ENCODE peak calls at places on chromosomes 16 and 17, in ten cellular contexts. One of them, this sample, is unnamed.

GRCh38 chr17:10318540-10318939 is 54.3 kb downstream of the MYH13 start:
- DNase-seq in neural crest cell: no peak
- DNase-seq in CD8-positive, alpha-beta T cell: no peak
- DNase-seq in CD4-positive, alpha-beta T cell: no peak
- DNase-seq in Calu3: no peak
- DNase-seq in GM19239: no peak
- DNase-seq in left colon: no peak
- DNase-seq in AG10803: no peak
- DNase-seq in naive thymus-derived CD4-positive, alpha-beta T cell: no peak
- DNase-seq in choroid plexus epithelial cell: no peak
- DNase-seq in this sample: no peak

GRCh38 chr16:15682105-15682570 is 32.1 kb downstream of the NDE1 start:
- DNase-seq in neural crest cell: peak; percentile 6
- DNase-seq in CD8-positive, alpha-beta T cell: no peak
- DNase-seq in CD4-positive, alpha-beta T cell: no peak
- DNase-seq in Calu3: peak; percentile 69
- DNase-seq in GM19239: no peak
- DNase-seq in left colon: no peak
- DNase-seq in AG10803: peak; percentile 71
- DNase-seq in naive thymus-derived CD4-positive, alpha-beta T cell: no peak
- DNase-seq in choroid plexus epithelial cell: peak; percentile 88
- DNase-seq in this sample: peak; percentile 6

GRCh38 chr16:79362312-79362970 is 238.1 kb downstream of the MAF start:
- DNase-seq in neural crest cell: no peak
- DNase-seq in CD8-positive, alpha-beta T cell: no peak
- DNase-seq in CD4-positive, alpha-beta T cell: no peak
- DNase-seq in Calu3: no peak
- DNase-seq in GM19239: no peak
- DNase-seq in left colon: no peak
- DNase-seq in AG10803: no peak
- DNase-seq in naive thymus-derived CD4-positive, alpha-beta T cell: no peak
- DNase-seq in choroid plexus epithelial cell: no peak
- DNase-seq in this sample: no peak

GRCh38 chr16:46693598-46693997 is 4.1 kb downstream of the ORC6 start:
- DNase-seq in neural crest cell: no peak
- DNase-seq in CD8-positive, alpha-beta T cell: no peak
- DNase-seq in CD4-positive, alpha-beta T cell: no peak
- DNase-seq in Calu3: no peak
- DNase-seq in GM19239: no peak
- DNase-seq in left colon: no peak
- DNase-seq in AG10803: no peak
- DNase-seq in naive thymus-derived CD4-positive, alpha-beta T cell: no peak
- DNase-seq in choroid plexus epithelial cell: no peak
- DNase-seq in this sample: no peak

GRCh38 chr17:1820518-1821252 is 9.0 kb downstream of the SMYD4 start:
- DNase-seq in neural crest cell: no peak
- DNase-seq in CD8-positive, alpha-beta T cell: no peak
- DNase-seq in CD4-positive, alpha-beta T cell: no peak
- DNase-seq in Calu3: no peak
- DNase-seq in GM19239: no peak
- DNase-seq in left colon: no peak
- DNase-seq in AG10803: no peak
- DNase-seq in naive thymus-derived CD4-positive, alpha-beta T cell: no peak
- DNase-seq in choroid plexus epithelial cell: peak; percentile 11
- DNase-seq in this sample: no peak

GRCh38 chr17:4335185-4335584 is 31.3 kb downstream of the UBE2G1 start:
- DNase-seq in neural crest cell: no peak
- DNase-seq in CD8-positive, alpha-beta T cell: no peak
- DNase-seq in CD4-positive, alpha-beta T cell: no peak
- DNase-seq in Calu3: no peak
- DNase-seq in GM19239: no peak
- DNase-seq in left colon: no peak
- DNase-seq in AG10803: no peak
- DNase-seq in naive thymus-derived CD4-positive, alpha-beta T cell: no peak
- DNase-seq in choroid plexus epithelial cell: no peak
- DNase-seq in this sample: no peak

GRCh38 chr16:57406881-57407280 is 2.3 kb downstream of the CCL17 start:
- DNase-seq in neural crest cell: no peak
- DNase-seq in CD8-positive, alpha-beta T cell: no peak
- DNase-seq in CD4-positive, alpha-beta T cell: no peak
- DNase-seq in Calu3: no peak
- DNase-seq in GM19239: no peak
- DNase-seq in left colon: no peak
- DNase-seq in AG10803: no peak
- DNase-seq in naive thymus-derived CD4-positive, alpha-beta T cell: no peak
- DNase-seq in choroid plexus epithelial cell: no peak
- DNase-seq in this sample: no peak

GRCh38 chr17:21705021-21705601 is 12.8 kb downstream of the KCNJ18 start:
- DNase-seq in neural crest cell: no peak
- DNase-seq in CD8-positive, alpha-beta T cell: no peak
- DNase-seq in CD4-positive, alpha-beta T cell: no peak
- DNase-seq in Calu3: no peak
- DNase-seq in GM19239: no peak
- DNase-seq in left colon: no peak
- DNase-seq in AG10803: no peak
- DNase-seq in naive thymus-derived CD4-positive, alpha-beta T cell: no peak
- DNase-seq in choroid plexus epithelial cell: no peak
- DNase-seq in this sample: no peak

GRCh38 chr17:9958586-9959281 is 53.7 kb upstream of the RCVRN start:
- DNase-seq in neural crest cell: no peak
- DNase-seq in CD8-positive, alpha-beta T cell: no peak
- DNase-seq in CD4-positive, alpha-beta T cell: no peak
- DNase-seq in Calu3: no peak
- DNase-seq in GM19239: no peak
- DNase-seq in left colon: no peak
- DNase-seq in AG10803: no peak
- DNase-seq in naive thymus-derived CD4-positive, alpha-beta T cell: no peak
- DNase-seq in choroid plexus epithelial cell: no peak
- DNase-seq in this sample: no peak

GRCh38 chr16:23504076-23504452 is 6.2 kb downstream of the GGA2 start:
- DNase-seq in neural crest cell: no peak
- DNase-seq in CD8-positive, alpha-beta T cell: no peak
- DNase-seq in CD4-positive, alpha-beta T cell: no peak
- DNase-seq in Calu3: no peak
- DNase-seq in GM19239: no peak
- DNase-seq in left colon: no peak
- DNase-seq in AG10803: peak; percentile 86
- DNase-seq in naive thymus-derived CD4-positive, alpha-beta T cell: no peak
- DNase-seq in choroid plexus epithelial cell: peak; percentile 68
- DNase-seq in this sample: no peak

GRCh38 chr17:46044286-46044928 is 45.4 kb downstream of the STH start:
- DNase-seq in neural crest cell: peak; percentile 48
- DNase-seq in CD8-positive, alpha-beta T cell: peak; percentile 65
- DNase-seq in CD4-positive, alpha-beta T cell: peak; percentile 29
- DNase-seq in Calu3: peak; percentile 83
- DNase-seq in GM19239: no peak
- DNase-seq in left colon: peak; percentile 81
- DNase-seq in AG10803: peak; percentile 92
- DNase-seq in naive thymus-derived CD4-positive, alpha-beta T cell: no peak
- DNase-seq in choroid plexus epithelial cell: peak; percentile 97
- DNase-seq in this sample: no peak

GRCh38 chr17:44663095-44663494 is 6.8 kb downstream of the MEIOC start:
- DNase-seq in neural crest cell: no peak
- DNase-seq in CD8-positive, alpha-beta T cell: no peak
- DNase-seq in CD4-positive, alpha-beta T cell: no peak
- DNase-seq in Calu3: no peak
- DNase-seq in GM19239: no peak
- DNase-seq in left colon: no peak
- DNase-seq in AG10803: no peak
- DNase-seq in naive thymus-derived CD4-positive, alpha-beta T cell: no peak
- DNase-seq in choroid plexus epithelial cell: no peak
- DNase-seq in this sample: no peak

GRCh38 chr17:34351041-34351575 is 5.2 kb upstream of the CCL13 start:
- DNase-seq in neural crest cell: no peak
- DNase-seq in CD8-positive, alpha-beta T cell: no peak
- DNase-seq in CD4-positive, alpha-beta T cell: no peak
- DNase-seq in Calu3: no peak
- DNase-seq in GM19239: no peak
- DNase-seq in left colon: no peak
- DNase-seq in AG10803: no peak
- DNase-seq in naive thymus-derived CD4-positive, alpha-beta T cell: no peak
- DNase-seq in choroid plexus epithelial cell: peak; percentile 35
- DNase-seq in this sample: no peak

GRCh38 chr17:63932008-63932561 is at the start of gene CD79B:
- DNase-seq in neural crest cell: no peak
- DNase-seq in CD8-positive, alpha-beta T cell: peak; percentile 68
- DNase-seq in CD4-positive, alpha-beta T cell: peak; percentile 27
- DNase-seq in Calu3: no peak
- DNase-seq in GM19239: peak; percentile 92
- DNase-seq in left colon: peak; percentile 38
- DNase-seq in AG10803: no peak
- DNase-seq in naive thymus-derived CD4-positive, alpha-beta T cell: no peak
- DNase-seq in choroid plexus epithelial cell: no peak
- DNase-seq in this sample: peak; percentile 88

GRCh38 chr16:3020247-3020603 is at the start of gene TNFRSF12A:
- DNase-seq in neural crest cell: peak; percentile 59
- DNase-seq in CD8-positive, alpha-beta T cell: peak; percentile 78
- DNase-seq in CD4-positive, alpha-beta T cell: no peak
- DNase-seq in Calu3: peak; percentile 90
- DNase-seq in GM19239: peak; percentile 92
- DNase-seq in left colon: peak; percentile 68
- DNase-seq in AG10803: peak; percentile 73
- DNase-seq in naive thymus-derived CD4-positive, alpha-beta T cell: peak; percentile 46
- DNase-seq in choroid plexus epithelial cell: peak; percentile 68
- DNase-seq in this sample: peak; percentile 57

GRCh38 chr16:10314811-10315210 is 71.0 kb upstream of the ATF7IP2 start:
- DNase-seq in neural crest cell: no peak
- DNase-seq in CD8-positive, alpha-beta T cell: no peak
- DNase-seq in CD4-positive, alpha-beta T cell: no peak
- DNase-seq in Calu3: no peak
- DNase-seq in GM19239: no peak
- DNase-seq in left colon: no peak
- DNase-seq in AG10803: peak; percentile 5
- DNase-seq in naive thymus-derived CD4-positive, alpha-beta T cell: no peak
- DNase-seq in choroid plexus epithelial cell: peak; percentile 31
- DNase-seq in this sample: no peak

GRCh38 chr17:7589204-7589868 is 558 bp downstream of the SOX15 start:
- DNase-seq in neural crest cell: peak; percentile 68
- DNase-seq in CD8-positive, alpha-beta T cell: peak; percentile 80
- DNase-seq in CD4-positive, alpha-beta T cell: peak; percentile 53
- DNase-seq in Calu3: no peak
- DNase-seq in GM19239: peak; percentile 88
- DNase-seq in left colon: peak; percentile 77
- DNase-seq in AG10803: peak; percentile 83
- DNase-seq in naive thymus-derived CD4-positive, alpha-beta T cell: peak; percentile 66
- DNase-seq in choroid plexus epithelial cell: peak; percentile 90
- DNase-seq in this sample: peak; percentile 48

GRCh38 chr16:1771072-1771863 is at the start of gene NME3:
- DNase-seq in neural crest cell: peak; percentile 60
- DNase-seq in CD8-positive, alpha-beta T cell: peak; percentile 85
- DNase-seq in CD4-positive, alpha-beta T cell: peak; percentile 65
- DNase-seq in Calu3: peak; percentile 90
- DNase-seq in GM19239: peak; percentile 95
- DNase-seq in left colon: peak; percentile 72
- DNase-seq in AG10803: peak; percentile 54
- DNase-seq in naive thymus-derived CD4-positive, alpha-beta T cell: peak; percentile 67
- DNase-seq in choroid plexus epithelial cell: peak; percentile 77
- DNase-seq in this sample: peak; percentile 64

GRCh38 chr16:86048882-86049585 is 150.1 kb downstream of the IRF8 start:
- DNase-seq in neural crest cell: no peak
- DNase-seq in CD8-positive, alpha-beta T cell: no peak
- DNase-seq in CD4-positive, alpha-beta T cell: no peak
- DNase-seq in Calu3: no peak
- DNase-seq in GM19239: no peak
- DNase-seq in left colon: peak; percentile 17
- DNase-seq in AG10803: no peak
- DNase-seq in naive thymus-derived CD4-positive, alpha-beta T cell: no peak
- DNase-seq in choroid plexus epithelial cell: no peak
- DNase-seq in this sample: no peak

GRCh38 chr17:12522743-12523181 is 142.9 kb upstream of the MYOCD start:
- DNase-seq in neural crest cell: no peak
- DNase-seq in CD8-positive, alpha-beta T cell: no peak
- DNase-seq in CD4-positive, alpha-beta T cell: no peak
- DNase-seq in Calu3: peak; percentile 27
- DNase-seq in GM19239: no peak
- DNase-seq in left colon: peak; percentile 33
- DNase-seq in AG10803: peak; percentile 64
- DNase-seq in naive thymus-derived CD4-positive, alpha-beta T cell: no peak
- DNase-seq in choroid plexus epithelial cell: peak; percentile 90
- DNase-seq in this sample: no peak

GRCh38 chr17:27285501-27285900 is 8.4 kb upstream of the WSB1 start:
- DNase-seq in neural crest cell: no peak
- DNase-seq in CD8-positive, alpha-beta T cell: no peak
- DNase-seq in CD4-positive, alpha-beta T cell: no peak
- DNase-seq in Calu3: no peak
- DNase-seq in GM19239: no peak
- DNase-seq in left colon: no peak
- DNase-seq in AG10803: no peak
- DNase-seq in naive thymus-derived CD4-positive, alpha-beta T cell: no peak
- DNase-seq in choroid plexus epithelial cell: no peak
- DNase-seq in this sample: no peak

GRCh38 chr17:15413101-15413750 is 54.2 kb downstream of the CDRT4 start:
- DNase-seq in neural crest cell: no peak
- DNase-seq in CD8-positive, alpha-beta T cell: no peak
- DNase-seq in CD4-positive, alpha-beta T cell: no peak
- DNase-seq in Calu3: no peak
- DNase-seq in GM19239: no peak
- DNase-seq in left colon: no peak
- DNase-seq in AG10803: no peak
- DNase-seq in naive thymus-derived CD4-positive, alpha-beta T cell: no peak
- DNase-seq in choroid plexus epithelial cell: no peak
- DNase-seq in this sample: no peak

GRCh38 chr17:31327534-31328526 is 6.4 kb upstream of the EVI2A start:
- DNase-seq in neural crest cell: no peak
- DNase-seq in CD8-positive, alpha-beta T cell: no peak
- DNase-seq in CD4-positive, alpha-beta T cell: no peak
- DNase-seq in Calu3: no peak
- DNase-seq in GM19239: no peak
- DNase-seq in left colon: no peak
- DNase-seq in AG10803: peak; percentile 91
- DNase-seq in naive thymus-derived CD4-positive, alpha-beta T cell: no peak
- DNase-seq in choroid plexus epithelial cell: peak; percentile 96
- DNase-seq in this sample: no peak